ENCODE peak calls at places on chromosomes 6 and 20, in five cellular contexts. G is gastrocnemius medialis, N is HCT116, T is A673, Y is neural progenitor cell. A is an unnamed sample.

GRCh38 chr6:9933674-9934073 is 481.2 kb downstream of the TFAP2A start:
- DNase-seq in G (no peak), N (no peak), T (no peak), Y (no peak), A (no peak)

GRCh38 chr6:33317418-33317667 is 201 bp downstream of the ZBTB22 start:
- DNase-seq in G (peak), N (no peak), T (no peak), Y (no peak), A (no peak)

GRCh38 chr20:58246346-58246745 is 17.9 kb upstream of the ANKRD60 start:
- DNase-seq in G (no peak), N (no peak), T (peak), Y (peak), A (no peak)

GRCh38 chr20:15599961-15600360 is 973.3 kb downstream of the KIF16B start:
- DNase-seq in G (no peak), N (no peak), T (no peak), Y (no peak), A (no peak)

GRCh38 chr6:111810321-111811235 is 62.7 kb downstream of the FYN start:
- DNase-seq in G (no peak), N (no peak), T (no peak), Y (no peak), A (no peak)

GRCh38 chr20:24968278-24968677 is 19.2 kb downstream of the CST7 start:
- DNase-seq in G (no peak), N (no peak), T (no peak), Y (no peak), A (no peak)

GRCh38 chr6:56953597-56954388 is 1.1 kb upstream of the BEND6 start:
- DNase-seq in G (no peak), N (no peak), T (peak), Y (peak), A (no peak)

GRCh38 chr6:138654715-138655634 is 118.6 kb upstream of the CCDC28A start:
- DNase-seq in G (no peak), N (peak), T (peak), Y (no peak), A (no peak)

GRCh38 chr6:81049425-81050042 is 702.9 kb downstream of the TENT5A start:
- DNase-seq in G (no peak), N (no peak), T (peak), Y (no peak), A (no peak)

GRCh38 chr6:12037803-12038202 is 25.7 kb downstream of the HIVEP1 start:
- DNase-seq in G (no peak), N (no peak), T (no peak), Y (no peak), A (no peak)

GRCh38 chr20:38114353-38114791 is 50.7 kb downstream of the TGM2 start:
- DNase-seq in G (no peak), N (no peak), T (no peak), Y (no peak), A (no peak)

GRCh38 chr6:142913511-142914047 is 31.4 kb downstream of the HIVEP2 start:
- DNase-seq in G (no peak), N (no peak), T (no peak), Y (no peak), A (no peak)

GRCh38 chr6:43772571-43773049 is 2.6 kb downstream of the VEGFA start:
- DNase-seq in G (peak), N (no peak), T (peak), Y (peak), A (peak)

GRCh38 chr6:72272958-72273357 is 348.9 kb upstream of the KCNQ5 start:
- DNase-seq in G (no peak), N (no peak), T (no peak), Y (no peak), A (no peak)

GRCh38 chr6:129416337-129416990 is 293.5 kb downstream of the ARHGAP18 start:
- DNase-seq in G (no peak), N (no peak), T (no peak), Y (no peak), A (no peak)

GRCh38 chr20:25408890-25409289 is 1.4 kb downstream of the GINS1 start:
- DNase-seq in G (no peak), N (no peak), T (no peak), Y (no peak), A (no peak)

GRCh38 chr6:164692772-164693171 is 616.6 kb downstream of the C6orf118 start:
- DNase-seq in G (no peak), N (no peak), T (no peak), Y (peak), A (no peak)

GRCh38 chr20:16063876-16064275 is 509.4 kb downstream of the KIF16B start:
- DNase-seq in G (no peak), N (no peak), T (no peak), Y (no peak), A (no peak)

GRCh38 chr6:161068296-161068695 is 76.7 kb downstream of the MAP3K4 start:
- DNase-seq in G (no peak), N (no peak), T (no peak), Y (no peak), A (no peak)

GRCh38 chr6:159116343-159116742 is 52.9 kb upstream of the FNDC1 start:
- DNase-seq in G (no peak), N (no peak), T (no peak), Y (no peak), A (no peak)

GRCh38 chr6:48917233-48917632 is 545.8 kb downstream of the MMUT start:
- DNase-seq in G (no peak), N (no peak), T (no peak), Y (no peak), A (no peak)

DNA sequence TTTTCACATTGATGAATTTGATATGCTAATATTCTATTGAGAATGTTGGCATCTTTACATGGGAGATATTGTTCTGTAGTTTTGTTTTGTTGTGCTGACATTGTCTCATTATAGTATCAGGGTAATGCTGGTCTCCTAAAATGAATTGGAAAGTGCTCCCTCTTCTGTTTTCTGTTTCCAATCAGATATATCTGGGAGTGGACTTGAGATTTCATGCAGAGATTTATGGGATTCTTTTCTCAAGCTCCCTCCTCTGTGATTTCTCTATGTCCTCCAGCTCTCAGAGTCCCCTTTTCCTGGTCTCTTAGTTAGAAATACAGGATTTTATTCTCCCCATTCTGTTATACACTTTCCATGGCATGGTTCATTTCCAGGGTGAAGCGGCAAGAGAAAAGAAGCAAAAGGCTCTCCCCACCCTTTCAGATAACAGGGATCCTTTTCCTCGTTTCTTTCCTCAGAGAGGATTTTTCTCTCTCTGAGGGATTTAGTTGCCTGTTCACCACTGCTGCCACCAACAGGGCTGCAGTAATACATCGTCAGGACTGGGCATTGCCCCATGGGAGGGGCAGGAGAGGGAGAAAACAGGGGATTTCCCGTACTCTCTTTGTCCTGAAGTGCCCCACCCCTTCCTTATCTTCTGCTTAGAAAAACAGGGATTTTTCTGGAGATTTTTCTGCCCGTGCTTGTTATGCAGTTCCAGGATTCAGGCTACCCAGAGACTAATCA is 59.3 kb upstream of the STMND1 start:
- DNase-seq in G (no peak), N (peak), T (peak), Y (peak), A (peak)
- TF ChIP-seq CTCF in G (no peak), N (peak), T (peak), Y (peak), A (peak)

GRCh38 chr20:53865905-53866786 is 204.2 kb downstream of the BCAS1 start:
- DNase-seq in G (no peak), N (no peak), T (peak), Y (peak), A (peak)
- H3K4me3 ChIP-seq in G (peak), N (peak), T (no peak), Y (peak), A (peak)

GRCh38 chr20:62561948-62562347 is 80.4 kb upstream of the SLCO4A1 start:
- DNase-seq in G (no peak), N (no peak), T (no peak), Y (no peak), A (no peak)
- TF ChIP-seq CTCF in G (no peak), N (no peak), T (no peak), Y (no peak), A (no peak)

DNA sequence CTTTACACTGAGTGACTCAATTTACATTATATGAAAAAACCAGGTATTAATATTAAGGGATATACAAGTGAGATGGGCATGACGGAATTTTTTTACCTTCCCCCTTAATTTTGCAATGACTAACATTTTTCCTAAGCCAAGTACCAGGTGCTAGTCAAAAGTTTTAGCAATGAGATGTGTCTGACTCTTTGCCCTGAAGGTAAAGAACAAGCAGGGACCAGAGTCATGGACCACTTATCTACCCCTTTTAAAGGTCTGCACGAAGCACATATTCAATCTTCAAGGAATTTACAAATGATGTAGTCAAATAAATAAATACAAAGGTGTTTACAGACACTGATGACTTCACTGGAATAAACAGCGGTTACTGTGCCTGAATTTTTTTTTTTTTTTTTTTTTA is 1.4 kb downstream of the GLO1 start:
- DNase-seq in G (no peak), N (no peak), T (no peak), Y (no peak), A (no peak)
- H3K4me3 ChIP-seq in G (no peak), N (no peak), T (peak), Y (peak), A (no peak)

GRCh38 chr6:88565836-88566235 is 397.6 kb downstream of the RNGTT start:
- DNase-seq in G (no peak), N (no peak), T (no peak), Y (no peak), A (no peak)

GRCh38 chr6:88567696-88568095 is 395.7 kb downstream of the RNGTT start:
- DNase-seq in G (no peak), N (no peak), T (no peak), Y (no peak), A (no peak)

GRCh38 chr6:88565409-88565811 is 398.0 kb downstream of the RNGTT start:
- DNase-seq in G (no peak), N (no peak), T (no peak), Y (peak), A (no peak)

GRCh38 chr6:88569959-88570358 is 393.5 kb downstream of the RNGTT start:
- DNase-seq in G (no peak), N (no peak), T (no peak), Y (no peak), A (no peak)

GRCh38 chr6:88566746-88567534 is 396.5 kb downstream of the RNGTT start:
- DNase-seq in G (no peak), N (no peak), T (no peak), Y (peak), A (no peak)
- TF ChIP-seq CTCF in G (no peak), N (no peak), T (no peak), Y (no peak), A (no peak)